ENCODE peak calls at places on chromosomes 6 and 20, in four cellular contexts. J, C, M and P are unnamed samples.

GRCh38 chr6:49540614-49541013 is 9.9 kb upstream of the C6orf141 start:
- DNase-seq in M (no peak), J (no peak), C (no peak), P (no peak)

GRCh38 chr6:24401458-24401857 is 1.3 kb upstream of the MRS2 start:
- DNase-seq in M (peak; percentile 78), J (no peak), C (no peak), P (no peak)

GRCh38 chr20:48350291-48350988 is 477.4 kb downstream of the PREX1 start:
- DNase-seq in C (peak; percentile 34), M (peak; percentile 81), J (no peak), P (peak; percentile 67)

GRCh38 chr20:50546729-50547314 is 36.6 kb downstream of the PTPN1 start:
- DNase-seq in M (no peak), C (no peak), J (no peak), P (peak; percentile 62)

GRCh38 chr6:148934534-148934933 is 187.7 kb downstream of the UST start:
- DNase-seq in J (peak; percentile 14), C (no peak), M (no peak), P (no peak)

GRCh38 chr6:19713411-19713810 is 123.8 kb upstream of the ID4 start:
- DNase-seq in C (no peak), M (no peak), J (no peak), P (no peak)

GRCh38 chr6:52575490-52575868 is 1.4 kb downstream of the TRAM2 start:
- DNase-seq in J (no peak), C (no peak), M (no peak), P (no peak)

GRCh38 chr20:35254448-35254999 is 23.4 kb downstream of the MMP24OS start:
- DNase-seq in M (no peak), C (no peak), J (no peak), P (no peak)

GRCh38 chr20:60589624-60590023 is 631.4 kb downstream of the CDH26 start:
- DNase-seq in M (peak; percentile 65), C (peak; percentile 61), J (no peak), P (no peak)

GRCh38 chr6:36323062-36323461 is 13.6 kb downstream of the BNIP5 start:
- DNase-seq in M (peak; percentile 45), C (peak; percentile 64), J (no peak), P (peak; percentile 29)

GRCh38 chr6:89375902-89376301 is 23.4 kb upstream of the UBE2J1 start:
- DNase-seq in J (no peak), C (no peak), M (no peak), P (no peak)

GRCh38 chr6:85285934-85286333 is 163.9 kb upstream of the NT5E start:
- DNase-seq in C (no peak), M (no peak), J (no peak), P (no peak)

GRCh38 chr20:40757087-40757486 is 68.1 kb upstream of the MAFB start:
- DNase-seq in J (no peak), C (no peak), M (no peak), P (peak; percentile 18)

GRCh38 chr20:41234546-41234945 is 83.0 kb downstream of the ZHX3 start:
- DNase-seq in C (no peak), J (peak; percentile 26), M (no peak), P (no peak)

GRCh38 chr6:87154641-87155271 is 609 bp upstream of the ZNF292 start:
- DNase-seq in C (peak; percentile 91), J (peak; percentile 82), M (peak; percentile 64), P (peak; percentile 95)

GRCh38 chr6:102517506-102517905 is 1124.0 kb downstream of the GRIK2 start:
- DNase-seq in J (no peak), M (no peak), C (no peak), P (no peak)

GRCh38 chr6:132820629-132821381 is 6.4 kb downstream of the RPS12 start:
- DNase-seq in M (peak; percentile 23), C (peak; percentile 60), J (peak; percentile 16), P (peak; percentile 42)

GRCh38 chr20:48079028-48079427 is 293.7 kb upstream of the SULF2 start:
- DNase-seq in J (no peak), M (no peak), C (no peak), P (no peak)

GRCh38 chr6:15077006-15077405 is 168.9 kb upstream of the JARID2 start:
- DNase-seq in J (no peak), C (no peak), M (no peak), P (peak; percentile 16)

GRCh38 chr6:447381-448165 is 56.0 kb downstream of the IRF4 start:
- DNase-seq in C (no peak), M (no peak), J (no peak), P (no peak)

GRCh38 chr20:50110141-50111047 is 2.6 kb downstream of the UBE2V1 start:
- DNase-seq in M (no peak), C (peak; percentile 78), J (peak; percentile 51), P (peak; percentile 83)

GRCh38 chr6:155595264-155595663 is 139.6 kb upstream of the NOX3 start:
- DNase-seq in M (no peak), J (no peak), C (peak; percentile 32), P (peak; percentile 2)

GRCh38 chr6:163186527-163186926 is 228.0 kb upstream of the QKI start:
- DNase-seq in M (no peak), J (no peak), C (no peak), P (no peak)

GRCh38 chr6:122364084-122364483 is 35.4 kb upstream of the HSF2 start:
- DNase-seq in J (no peak), C (no peak), M (no peak), P (no peak)

GRCh38 chr6:43311681-43312080 is 3.1 kb upstream of the CRIP3 start:
- DNase-seq in C (peak; percentile 58), J (no peak), M (no peak), P (no peak)

GRCh38 chr6:71420693-71421328 is 132.2 kb downstream of the OGFRL1 start:
- DNase-seq in M (peak; percentile 98), J (peak; percentile 97), C (no peak), P (no peak)
- H3K4me3 ChIP-seq in M (peak overlapping the region; percentile 79), J (peak overlapping the region; percentile 80), C (no peak overlapping the region), P (no peak overlapping the region)

GRCh38 chr6:82353848-82354247 is 9.8 kb upstream of the TPBG start:
- DNase-seq in J (no peak), M (no peak), C (no peak), P (no peak)

DNA sequence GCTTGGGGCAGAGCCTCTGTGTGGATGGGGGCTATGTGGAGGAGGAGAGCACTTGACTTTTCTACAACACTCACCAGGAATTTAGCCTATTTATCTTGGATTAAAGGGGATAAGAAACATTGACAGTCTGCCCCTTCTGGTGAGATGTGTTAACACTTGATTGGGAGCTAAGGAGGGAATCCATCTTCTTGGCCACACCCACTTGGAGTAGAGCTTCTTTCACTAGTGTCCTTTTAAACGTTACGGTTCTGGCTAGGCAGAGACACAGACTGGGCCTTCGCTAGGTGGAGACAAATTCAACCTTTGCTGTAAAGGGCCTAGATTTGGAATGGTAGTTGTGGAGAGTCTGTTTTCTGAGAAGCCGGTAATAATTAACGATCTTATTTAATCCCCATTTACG is 15.5 kb upstream of the TPBG start:
- DNase-seq in M (peak; percentile 86), J (no peak), C (no peak), P (no peak)
- TF ChIP-seq CTCF in M (peak; percentile 56), J (no peak), C (no peak), P (no peak)

GRCh38 chr20:62387219-62387913 is 463 bp downstream of the RPS21 start:
- DNase-seq in J (no peak), M (no peak), C (no peak), P (peak; percentile 43)

GRCh38 chr20:62389601-62390087 is 2.7 kb downstream of the RPS21 start:
- DNase-seq in M (no peak), C (no peak), J (no peak), P (no peak)

GRCh38 chr20:62387993-62388635 is 1.2 kb downstream of the RPS21 start:
- DNase-seq in C (no peak), J (no peak), M (no peak), P (no peak)

GRCh38 chr20:62390306-62391164 is 3.6 kb downstream of the RPS21 start:
- DNase-seq in J (no peak), C (no peak), M (no peak), P (no peak)

DNA sequence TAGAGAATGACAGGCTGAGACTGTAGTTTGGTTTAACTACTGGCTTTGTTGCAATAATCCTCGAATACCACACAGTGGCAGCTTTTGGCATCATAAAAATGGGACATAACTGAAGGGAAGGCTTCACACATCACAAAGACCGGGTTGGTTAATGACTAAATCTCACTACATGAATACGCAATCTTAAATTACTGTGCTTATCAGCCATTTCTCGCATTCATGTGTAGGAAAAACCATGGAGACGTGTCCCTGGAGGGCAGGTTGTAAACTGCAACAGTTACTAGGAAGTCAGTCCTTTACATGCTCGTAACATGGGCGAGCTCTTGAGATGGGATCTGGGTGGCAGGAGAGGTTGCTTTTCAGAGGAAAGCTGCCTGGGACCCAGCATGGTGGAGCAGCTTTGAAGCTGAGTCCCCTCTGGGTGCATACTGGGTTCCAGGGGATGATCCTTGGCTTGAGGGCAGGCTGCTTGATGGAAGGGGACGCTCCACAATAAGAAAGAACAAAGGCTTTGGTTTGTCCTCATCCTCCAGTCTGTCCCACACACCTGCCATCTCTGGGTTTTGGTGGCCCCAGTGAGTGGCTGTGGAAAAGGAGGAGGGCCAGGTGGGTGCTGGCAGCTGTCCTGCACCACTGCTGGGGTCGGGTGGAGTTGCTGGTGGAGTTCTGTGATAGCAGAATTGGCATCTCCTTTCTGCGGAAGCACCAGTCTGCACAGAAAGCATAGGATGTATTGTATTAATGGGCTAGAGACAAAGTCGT is 2.1 kb downstream of the RPS21 start:
- DNase-seq in C (no peak), J (no peak), M (no peak), P (no peak)
- H3K4me3 ChIP-seq in C (peak overlapping the region; percentile 99), J (no peak overlapping the region), M (peak overlapping the region; percentile 100), P (no peak overlapping the region)

DNA sequence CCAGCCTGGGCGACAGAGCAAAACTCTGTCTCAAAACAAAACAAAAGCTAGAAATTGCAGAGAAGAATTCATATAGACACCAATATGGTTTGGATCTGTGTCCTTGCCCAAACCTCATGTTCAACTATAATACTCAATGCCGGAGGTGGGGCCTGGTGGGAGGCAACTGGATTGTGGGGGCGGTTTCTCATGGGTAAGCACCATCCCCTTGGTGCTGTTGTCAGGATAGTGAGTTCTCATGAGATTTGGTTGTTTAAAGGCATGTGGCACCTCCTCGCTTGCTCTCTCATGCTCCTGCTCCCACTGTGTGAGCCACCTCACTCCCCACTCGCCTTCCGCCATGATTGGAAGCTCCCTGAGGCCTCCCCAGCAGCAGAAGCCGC is 15.2 kb downstream of the NINL start:
- DNase-seq in J (no peak), C (no peak), M (no peak), P (no peak)
- TF ChIP-seq CTCF in J (no peak), C (no peak), M (no peak), P (no peak)

GRCh38 chr20:3240776-3241363 is 1.9 kb upstream of the SLC4A11 start:
- DNase-seq in J (no peak), C (no peak), M (no peak), P (no peak)
- H3K4me3 ChIP-seq in J (peak overlapping the region; percentile 59), C (no peak overlapping the region), M (peak overlapping the region; percentile 96), P (no peak overlapping the region)

GRCh38 chr6:129251669-129252376 is 368.9 kb downstream of the LAMA2 start:
- DNase-seq in C (peak; percentile 68), M (peak; percentile 82), J (peak; percentile 75), P (peak; percentile 74)
- TF ChIP-seq CTCF in C (peak; percentile 76), M (peak; percentile 94), J (peak; percentile 78), P (peak; percentile 72)

DNA sequence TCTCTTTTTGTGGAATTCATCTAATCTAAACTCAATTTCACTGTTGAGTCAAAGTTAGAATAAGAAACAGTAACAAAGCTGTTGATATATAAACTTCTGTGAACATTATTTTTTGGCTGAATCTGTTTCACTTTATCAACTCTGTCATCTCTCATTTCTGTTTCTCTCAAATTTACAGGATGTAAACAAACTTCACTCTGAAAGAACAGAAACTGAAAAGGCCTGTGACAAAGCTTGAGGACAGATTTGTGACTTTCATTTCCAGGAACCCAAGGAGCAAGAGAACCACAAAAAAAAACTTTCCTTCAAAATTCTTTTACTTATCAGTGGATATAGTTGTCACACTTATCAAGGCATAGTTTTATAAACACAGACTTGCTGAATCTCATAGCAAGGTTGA is 447.9 kb upstream of the OPRM1 start:
- DNase-seq in J (no peak), C (no peak), M (no peak), P (peak; percentile 48)
- H3K4me3 ChIP-seq in J (no peak overlapping the region), C (no peak overlapping the region), M (no peak overlapping the region), P (peak overlapping the region; percentile 43)